ENCODE peak calls at places on chromosomes 4 and X, in eight cellular contexts. Z is H7, I is iPS-NIHi11, T is M059J, R is AG04450, L is germinal center, X is HT-29, E is Right ventricle myocardium superior. J is an unnamed sample.

GRCh38 chr4:88802138-88802537 is 104.5 kb upstream of the NAP1L5 start:
- DNase-seq in X (peak), R (no peak), I (no peak), L (no peak), Z (no peak), T (no peak), E (no peak), J (no peak)

GRCh38 chr4:35789899-35790574 is 454.3 kb downstream of the ARAP2 start:
- DNase-seq in E (no peak), X (no peak), I (no peak), L (no peak), Z (no peak), T (no peak), R (no peak), J (no peak)

GRCh38 chrX:69627744-69628143 is 11.8 kb downstream of the EDA start:
- DNase-seq in E (no peak), I (no peak), T (no peak), X (no peak), Z (no peak), R (no peak), L (no peak), J (no peak)

GRCh38 chrX:54043084-54043483 is 1.2 kb downstream of the PHF8 start:
- DNase-seq in X (peak), Z (no peak), L (peak), I (no peak), T (no peak), E (no peak), R (no peak), J (no peak)

GRCh38 chrX:34918091-34918736 is 24.4 kb upstream of the FAM47B start:
- DNase-seq in R (peak), E (no peak), Z (no peak), X (no peak), L (no peak), I (no peak), T (peak), J (no peak)

GRCh38 chrX:24153175-24153795 is 3.8 kb downstream of the ZFX start:
- DNase-seq in T (peak), Z (peak), E (no peak), L (no peak), R (no peak), X (no peak), I (no peak), J (peak)

GRCh38 chr4:106601519-106601918 is 232.9 kb upstream of the GIMD1 start:
- DNase-seq in X (no peak), I (no peak), T (peak), Z (no peak), L (no peak), R (no peak), E (no peak), J (no peak)

GRCh38 chr4:152699313-152699712 is 19.5 kb upstream of the TMEM154 start:
- DNase-seq in L (no peak), E (no peak), R (no peak), Z (no peak), I (no peak), T (no peak), X (no peak), J (no peak)

GRCh38 chr4:76306882-76307669 is 543 bp downstream of the STBD1 start:
- DNase-seq in I (peak), E (peak), T (peak), Z (peak), L (no peak), R (no peak), X (peak), J (peak)

GRCh38 chr4:27366424-27366823 is 505.8 kb downstream of the STIM2 start:
- DNase-seq in I (no peak), L (no peak), E (no peak), Z (no peak), R (no peak), T (peak), X (no peak), J (no peak)

GRCh38 chrX:28133763-28134162 is 152.5 kb upstream of the DCAF8L1 start:
- DNase-seq in I (no peak), Z (no peak), L (no peak), X (no peak), R (no peak), E (no peak), T (no peak), J (no peak)

GRCh38 chr4:92101609-92102231 is 202.0 kb upstream of the GRID2 start:
- DNase-seq in T (peak), E (no peak), I (no peak), L (no peak), R (no peak), Z (no peak), X (no peak), J (no peak)

GRCh38 chrX:43970528-43970927 is 2.7 kb downstream of the NDP start:
- DNase-seq in Z (no peak), E (no peak), T (peak), R (no peak), I (no peak), X (no peak), L (no peak), J (no peak)

GRCh38 chr4:182683666-182684065 is 233.5 kb downstream of the DCTD start:
- DNase-seq in Z (no peak), L (no peak), E (no peak), T (no peak), R (no peak), X (no peak), I (no peak), J (no peak)

GRCh38 chrX:13223868-13224555 is 95.8 kb downstream of the ATXN3L start:
- DNase-seq in L (no peak), E (no peak), Z (no peak), X (peak), R (peak), T (peak), I (peak), J (no peak)

GRCh38 chr4:124555959-124556358 is 156.6 kb downstream of the ANKRD50 start:
- DNase-seq in I (no peak), X (no peak), L (no peak), Z (no peak), E (no peak), R (no peak), T (no peak), J (no peak)

GRCh38 chr4:158915683-158916241 is 146.9 kb downstream of the FNIP2 start:
- DNase-seq in T (no peak), I (no peak), E (no peak), X (no peak), Z (no peak), L (no peak), R (no peak), J (no peak)

GRCh38 chr4:112708772-112709171 is 71.8 kb downstream of the LARP7 start:
- DNase-seq in R (no peak), E (no peak), I (no peak), Z (no peak), T (no peak), X (no peak), L (no peak), J (no peak)

GRCh38 chr4:64756016-64756415 is 346.8 kb upstream of the TECRL start:
- DNase-seq in L (no peak), T (peak), R (no peak), X (no peak), I (no peak), Z (no peak), E (no peak), J (no peak)

GRCh38 chr4:21470531-21470930 is 478.0 kb downstream of the KCNIP4 start:
- DNase-seq in E (no peak), T (peak), X (peak), L (no peak), I (no peak), Z (no peak), R (no peak), J (no peak)